ENCODE peak calls at places on chromosomes 2 and 18, in seven cellular contexts. F, N, L, P, B, D and R are unnamed samples.

GRCh38 chr2:171509945-171510731 is 12.1 kb upstream of the CYBRD1 start:
- DNase-seq in P (no peak), L (no peak), F (no peak), B (no peak), N (no peak), D (no peak), R (no peak)

GRCh38 chr2:37795938-37796337 is 124.5 kb upstream of the CDC42EP3 start:
- DNase-seq in F (peak; percentile 66), L (peak; percentile 75), D (no peak), B (no peak), N (peak; percentile 96), P (no peak), R (no peak)

GRCh38 chr18:2889761-2890192 is 43.0 kb downstream of the EMILIN2 start:
- DNase-seq in B (no peak), F (no peak), D (no peak), P (no peak), N (no peak), L (peak; percentile 35), R (no peak)

GRCh38 chr18:35835838-35836237 is 136.6 kb upstream of the RMP24 start:
- DNase-seq in D (no peak), B (no peak), P (no peak), N (no peak), F (no peak), L (no peak), R (no peak)

GRCh38 chr2:64873472-64873924 is 115.7 kb upstream of the SLC1A4 start:
- DNase-seq in N (peak; percentile 53), B (peak; percentile 48), F (no peak), L (peak; percentile 33), D (peak; percentile 87), P (peak; percentile 84), R (peak; percentile 61)

GRCh38 chr2:226758886-226759660 is 40.5 kb downstream of the IRS1 start:
- DNase-seq in P (no peak), L (peak; percentile 54), B (no peak), F (peak; percentile 94), N (peak; percentile 77), D (no peak), R (no peak)

GRCh38 chr2:175432021-175432420 is 250.5 kb upstream of the ATP5MC3 start:
- DNase-seq in B (peak; percentile 18), D (no peak), P (no peak), N (no peak), L (no peak), F (no peak), R (no peak)

GRCh38 chr2:231929961-231930600 is 3.9 kb upstream of the NPPC start:
- DNase-seq in P (peak; percentile 56), D (peak; percentile 24), N (no peak), F (peak; percentile 13), B (no peak), L (no peak), R (peak; percentile 63)

GRCh38 chr2:45713126-45713525 is 61.7 kb downstream of the PRKCE start:
- DNase-seq in L (no peak), P (no peak), D (no peak), F (no peak), B (no peak), N (no peak), R (no peak)

GRCh38 chr2:31694444-31694843 is 113.7 kb upstream of the SRD5A2 start:
- DNase-seq in B (no peak), F (peak; percentile 8), N (peak; percentile 4), L (no peak), P (no peak), D (no peak), R (no peak)

GRCh38 chr2:177724398-177725287 is 332.1 kb downstream of the AGPS start:
- DNase-seq in B (peak; percentile 55), L (peak; percentile 39), D (peak; percentile 54), P (peak; percentile 29), F (peak; percentile 58), N (peak; percentile 50), R (peak; percentile 12)

GRCh38 chr2:161239416-161240109 is 68.7 kb upstream of the PSMD14 start:
- DNase-seq in B (no peak), P (no peak), D (no peak), L (no peak), N (no peak), F (no peak), R (no peak)

GRCh38 chr18:32158108-32158624 is 31.7 kb upstream of the MEP1B start:
- DNase-seq in L (peak; percentile 75), D (peak; percentile 83), F (peak; percentile 92), N (peak; percentile 81), P (peak; percentile 45), B (peak; percentile 87), R (peak; percentile 40)

GRCh38 chr2:88307817-88308216 is 137.7 kb downstream of the THNSL2 start:
- DNase-seq in F (no peak), D (no peak), B (no peak), L (peak; percentile 23), N (peak; percentile 13), P (peak; percentile 3), R (no peak)

GRCh38 chr2:24382363-24383021 is 22.2 kb upstream of the ITSN2 start:
- DNase-seq in P (peak; percentile 33), B (peak; percentile 68), F (peak; percentile 80), L (peak; percentile 60), D (peak; percentile 60), N (peak; percentile 57), R (peak; percentile 51)

GRCh38 chr2:138059967-138060635 is 95.8 kb downstream of the HNMT start:
- DNase-seq in L (peak; percentile 96), N (peak; percentile 34), B (no peak), F (peak; percentile 75), D (peak; percentile 56), P (no peak), R (no peak)

GRCh38 chr2:169795181-169795580 is 3.5 kb upstream of the SSB start:
- DNase-seq in N (no peak), B (no peak), F (no peak), P (no peak), L (no peak), D (no peak), R (no peak)

GRCh38 chr2:160871096-160871495 is 289.1 kb upstream of the TANK start:
- DNase-seq in N (no peak), P (no peak), L (no peak), F (peak; percentile 55), D (no peak), B (no peak), R (no peak)

GRCh38 chr2:190031971-190032623 is 30.4 kb downstream of the MSTN start:
- DNase-seq in N (no peak), B (no peak), P (no peak), F (no peak), D (no peak), L (no peak), R (no peak)

GRCh38 chr18:23512641-23513040 is 9.3 kb downstream of the RMC1 start:
- DNase-seq in L (no peak), D (no peak), P (no peak), N (no peak), B (no peak), F (no peak), R (no peak)